ENCODE peak calls at places on chromosomes 11 and 22, in four cellular contexts. K, T, V and F are unnamed samples.

GRCh38 chr11:8091671-8092070 is 10.7 kb downstream of the TUB start:
- DNase-seq in K (no peak), T (no peak), V (no peak), F (no peak)

GRCh38 chr22:23657712-23658111 is 25.6 kb upstream of the DRICH1 start:
- DNase-seq in K (no peak), T (no peak), V (no peak), F (no peak)

GRCh38 chr11:57761301-57762234 is at the start of gene CTNND1:
- DNase-seq in K (peak; percentile 98), T (no peak), V (peak; percentile 95), F (no peak)

GRCh38 chr22:19242699-19243098 is 48.8 kb downstream of the CLTCL1 start:
- DNase-seq in K (no peak), T (no peak), V (no peak), F (no peak)

GRCh38 chr11:124719534-124719933 is 20.2 kb upstream of the NRGN start:
- DNase-seq in K (no peak), T (no peak), V (no peak), F (no peak)

GRCh38 chr11:18739684-18740083 is 13.7 kb upstream of the IGSF22 start:
- DNase-seq in K (no peak), T (no peak), V (no peak), F (no peak)

GRCh38 chr11:35583126-35583525 is 35.1 kb upstream of the FJX1 start:
- DNase-seq in K (peak; percentile 22), T (no peak), V (no peak), F (no peak)

GRCh38 chr11:120738516-120739046 is 227.0 kb downstream of the GRIK4 start:
- DNase-seq in K (no peak), T (no peak), V (no peak), F (no peak)

GRCh38 chr11:130624946-130625345 is 176.5 kb downstream of the ADAMTS15 start:
- DNase-seq in K (no peak), T (no peak), V (no peak), F (no peak)

GRCh38 chr11:86303257-86303656 is 1.2 kb downstream of the HIKESHI start:
- DNase-seq in K (no peak), T (no peak), V (no peak), F (no peak)

GRCh38 chr22:42648017-42648367 is 1.2 kb downstream of the CYB5R3 start:
- DNase-seq in K (no peak), T (no peak), V (no peak), F (no peak)

GRCh38 chr11:47992959-47993820 is 12.8 kb downstream of the PTPRJ start:
- DNase-seq in K (peak; percentile 59), T (no peak), V (no peak), F (no peak)

GRCh38 chr22:24503137-24503850 is 8.2 kb downstream of the UPB1 start:
- DNase-seq in K (peak; percentile 47), T (peak; percentile 33), V (peak; percentile 63), F (peak; percentile 22)

GRCh38 chr11:85685131-85685819 is 720 bp downstream of the CCDC89 start:
- DNase-seq in K (no peak), T (no peak), V (no peak), F (no peak)

GRCh38 chr11:46348986-46349401 is 1.7 kb downstream of the DGKZ start:
- DNase-seq in K (no peak), T (peak; percentile 49), V (no peak), F (peak; percentile 32)

GRCh38 chr11:132620423-132620822 is 911.9 kb downstream of the OPCML start:
- DNase-seq in K (no peak), T (no peak), V (no peak), F (no peak)

GRCh38 chr11:72684236-72684912 is 10.2 kb upstream of the PDE2A start:
- DNase-seq in K (peak; percentile 82), T (no peak), V (peak; percentile 66), F (no peak)

GRCh38 chr11:36890280-36890679 is 292.2 kb upstream of the RAG2 start:
- DNase-seq in K (no peak), T (no peak), V (no peak), F (no peak)

GRCh38 chr11:61009392-61010275 is 38.2 kb downstream of the CD6 start:
- DNase-seq in K (no peak), T (no peak), V (no peak), F (no peak)

GRCh38 chr11:106415510-106415909 is 338.0 kb downstream of the AASDHPPT start:
- DNase-seq in K (peak; percentile 42), T (no peak), V (no peak), F (no peak)

GRCh38 chr11:34531663-34532062 is 18.1 kb upstream of the ELF5 start:
- DNase-seq in K (peak; percentile 15), T (no peak), V (no peak), F (no peak)

GRCh38 chr11:124798991-124799383 is 1.2 kb downstream of the MSANTD2 start:
- DNase-seq in K (peak; percentile 88), T (no peak), V (no peak), F (no peak)

GRCh38 chr11:43282607-43283440 is 29.0 kb upstream of the API5 start:
- DNase-seq in K (peak; percentile 53), T (no peak), V (peak; percentile 28), F (no peak)

GRCh38 chr11:33687733-33688479 is 12.7 kb downstream of the C11orf91 start:
- DNase-seq in K (peak; percentile 82), T (no peak), V (peak; percentile 50), F (no peak)

GRCh38 chr22:30869996-30870395 is 98.6 kb downstream of the MORC2 start:
- DNase-seq in K (no peak), T (no peak), V (peak; percentile 8), F (no peak)

GRCh38 chr22:37551981-37552380 is 8.3 kb upstream of the CDC42EP1 start:
- DNase-seq in K (no peak), T (no peak), V (no peak), F (no peak)

GRCh38 chr11:128738942-128739341 is 45.1 kb downstream of the FLI1 start:
- DNase-seq in K (no peak), T (peak; percentile 52), V (no peak), F (no peak)
- H3K4me1 ChIP-seq in K (no peaks in the 10 kb centered on the region), T (peaks cover 79% of the 10 kb centered on the region), V (no peaks in the 10 kb centered on the region), F (peaks cover 71% of the 10 kb centered on the region)

GRCh38 chr11:65894034-65894591 is 3.6 kb downstream of the CCDC85B start:
- DNase-seq in K (peak; percentile 37), T (peak; percentile 19), V (no peak), F (no peak)
- H3K4me3 ChIP-seq in K (peak overlapping the region; percentile 72), T (peak overlapping the region; percentile 67), V (no peak overlapping the region), F (peak overlapping the region; percentile 35)

DNA sequence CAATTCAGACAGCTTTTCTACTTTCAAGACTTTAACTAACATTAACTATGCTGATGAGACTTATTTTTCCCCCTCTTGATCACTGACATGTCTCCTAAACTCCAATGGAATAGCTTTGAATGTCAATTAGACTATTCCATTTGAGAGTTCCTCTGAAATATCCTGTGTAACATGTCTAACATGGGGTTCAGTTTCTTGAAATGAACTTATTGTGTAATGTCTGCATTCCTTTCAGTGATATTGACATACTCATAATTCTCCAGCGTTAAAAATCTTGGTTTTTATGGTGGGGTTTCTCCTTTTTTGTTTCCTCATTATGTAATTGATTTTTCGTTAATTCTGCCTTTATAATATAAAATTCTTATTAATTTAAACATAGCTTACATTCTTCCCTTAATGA is 37.7 kb upstream of the SPTBN2 start:
- DNase-seq in K (no peak), T (no peak), V (no peak), F (no peak)
- H3K4me1 ChIP-seq in K (no peaks in the 10 kb centered on the region), T (no peaks in the 10 kb centered on the region), V (peaks cover 3% of the 10 kb centered on the region), F (no peaks in the 10 kb centered on the region)

GRCh38 chr11:129143335-129143734 is 48.8 kb downstream of the ARHGAP32 start:
- DNase-seq in K (peak; percentile 99), T (no peak), V (peak; percentile 93), F (no peak)
- H3K4me3 ChIP-seq in K (peak overlapping the region; percentile 52), T (no peak overlapping the region), V (no peak overlapping the region), F (no peak overlapping the region)

GRCh38 chr11:79686703-79687419 is 246.0 kb upstream of the TENM4 start:
- DNase-seq in K (peak; percentile 34), T (no peak), V (no peak), F (no peak)

GRCh38 chr11:79694368-79694767 is 253.5 kb upstream of the TENM4 start:
- DNase-seq in K (no peak), T (no peak), V (no peak), F (no peak)

DNA sequence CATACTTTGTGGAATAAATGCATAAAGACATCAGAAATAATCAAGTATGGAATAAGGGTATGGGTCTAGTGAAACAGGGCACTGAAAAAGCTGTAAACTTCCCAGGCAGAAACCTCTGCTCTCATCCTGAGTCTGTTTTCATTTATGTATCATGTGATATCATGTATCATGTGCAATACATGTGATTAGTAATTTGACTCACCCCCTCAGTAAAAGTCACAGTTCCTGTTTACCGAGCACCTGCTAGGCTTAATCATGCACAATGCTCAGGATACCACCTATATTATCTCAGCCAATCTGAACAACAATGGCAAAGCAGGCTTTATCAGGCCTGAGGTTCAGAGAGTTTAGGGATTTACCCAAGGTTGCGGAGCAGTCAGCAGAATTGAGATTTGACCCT is 250.6 kb upstream of the TENM4 start:
- DNase-seq in K (peak; percentile 9), T (no peak), V (no peak), F (no peak)
- H3K4me1 ChIP-seq in K (no peaks in the 10 kb centered on the region), T (no peaks in the 10 kb centered on the region), V (no peaks in the 10 kb centered on the region), F (no peaks in the 10 kb centered on the region)

GRCh38 chr22:35542157-35542971 is 1.7 kb downstream of the RASD2 start:
- DNase-seq in K (no peak), T (no peak), V (no peak), F (no peak)
- H3K4me3 ChIP-seq in K (no peak overlapping the region), T (no peak overlapping the region), V (no peak overlapping the region), F (no peak overlapping the region)

GRCh38 chr22:36335621-36336020 is 52.1 kb downstream of the MYH9 start:
- DNase-seq in K (no peak), T (no peak), V (no peak), F (no peak)

GRCh38 chr22:36334081-36334831 is 53.5 kb downstream of the MYH9 start:
- DNase-seq in K (no peak), T (no peak), V (no peak), F (no peak)

GRCh38 chr22:36334838-36335603 is 52.7 kb downstream of the MYH9 start:
- DNase-seq in K (peak; percentile 41), T (peak; percentile 66), V (peak; percentile 73), F (no peak)

GRCh38 chr22:36337365-36338130 is 50.2 kb downstream of the MYH9 start:
- DNase-seq in K (no peak), T (peak; percentile 57), V (no peak), F (no peak)

DNA sequence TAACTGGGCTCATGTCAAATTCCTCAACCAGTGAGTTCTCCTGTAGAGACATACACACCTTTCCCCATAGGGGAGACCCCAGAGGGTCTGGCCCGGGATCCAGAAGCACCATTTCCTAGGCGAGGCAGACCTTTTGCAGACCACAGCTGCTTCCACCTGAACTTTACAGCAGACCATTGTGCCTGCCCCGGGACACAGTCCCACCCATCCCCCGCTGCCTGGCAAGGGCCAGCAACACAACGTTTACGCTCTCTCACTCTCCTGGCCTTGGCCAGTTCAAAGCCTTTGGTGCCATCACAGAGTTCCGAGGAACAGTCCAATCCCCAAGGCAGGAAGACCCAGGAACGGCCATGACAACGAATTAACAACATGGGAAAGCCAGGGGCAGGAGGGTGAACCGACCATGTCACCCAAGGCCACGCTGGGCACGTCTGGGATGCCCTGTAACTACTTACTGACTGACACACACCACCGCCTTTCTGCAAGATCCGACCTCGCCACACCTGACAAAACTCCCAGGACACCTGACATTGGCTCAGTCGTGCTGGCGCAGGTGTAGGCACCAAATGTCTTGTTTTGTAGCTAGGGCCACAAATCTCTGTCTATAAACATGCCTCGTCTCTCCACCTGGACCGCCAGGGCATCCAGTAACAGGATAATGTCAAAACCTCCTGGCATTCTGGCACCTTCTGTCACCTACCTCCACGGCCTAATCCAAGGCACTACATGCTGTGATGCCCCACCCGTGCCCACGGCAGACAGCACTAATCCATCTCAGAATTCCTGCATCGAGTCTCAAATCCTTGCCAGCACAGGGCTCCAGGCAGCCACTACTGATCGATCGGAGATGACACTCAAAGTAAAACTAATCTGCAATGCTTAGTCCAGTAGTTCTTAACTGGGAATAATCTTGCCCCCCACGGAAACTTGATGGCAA is 51.3 kb downstream of the MYH9 start:
- DNase-seq in K (no peak), T (no peak), V (peak; percentile 78), F (no peak)
- H3K4me1 ChIP-seq in K (peaks cover 43% of the 10 kb centered on the region), T (peaks cover 98% of the 10 kb centered on the region), V (peaks cover 56% of the 10 kb centered on the region), F (peaks cover 94% of the 10 kb centered on the region)